ENCODE peak calls at places on chromosomes 5 and 9, in six cellular contexts. M is HepG2, S is testis, I is gastrocnemius medialis, H is body of pancreas, T is endothelial cell of umbilical vein. L is an unnamed sample.

GRCh38 chr9:81083821-81084512 is 605.4 kb downstream of the TLE1 start:
- DNase-seq in M (no peak), S (no peak), I (no peak), H (no peak), T (peak), L (no peak)

GRCh38 chr5:99901972-99902371 is 633.2 kb upstream of the FAM174A start:
- DNase-seq in M (no peak), S (no peak), I (no peak), H (no peak), T (peak), L (no peak)

GRCh38 chr5:157290981-157291711 is 25.2 kb downstream of the CYFIP2 start:
- DNase-seq in M (peak), S (no peak), I (no peak), H (peak), T (no peak), L (no peak)

GRCh38 chr5:158590936-158591863 is 508.5 kb downstream of the EBF1 start:
- DNase-seq in M (no peak), S (no peak), I (no peak), H (no peak), T (no peak), L (peak)

GRCh38 chr5:139388198-139388821 is 1.4 kb downstream of the MZB1 start:
- DNase-seq in M (peak), S (peak), I (peak), H (peak), T (peak), L (no peak)

GRCh38 chr5:1853531-1853930 is 29.2 kb downstream of the IRX4 start:
- DNase-seq in M (no peak), S (no peak), I (no peak), H (no peak), T (no peak), L (no peak)

GRCh38 chr5:375921-376871 is 54.7 kb downstream of the AHRR start:
- DNase-seq in M (no peak), S (peak), I (no peak), H (no peak), T (no peak), L (peak)

GRCh38 chr9:29044959-29045358 is 1471.7 kb upstream of the C9orf72 start:
- DNase-seq in M (peak), S (no peak), I (no peak), H (no peak), T (no peak), L (no peak)

GRCh38 chr9:34457266-34458012 is 931 bp downstream of the FAM219A start:
- DNase-seq in M (no peak), S (peak), I (peak), H (peak), T (peak), L (peak)

GRCh38 chr5:53262348-53262970 is 152.9 kb upstream of the MOCS2 start:
- DNase-seq in M (peak), S (peak), I (no peak), H (peak), T (peak), L (no peak)

GRCh38 chr5:157342822-157343402 is 77.0 kb downstream of the CYFIP2 start:
- DNase-seq in M (peak), S (peak), I (no peak), H (peak), T (peak), L (no peak)

GRCh38 chr5:69234457-69235268 is at the start of gene CDK7:
- DNase-seq in M (peak), S (peak), I (peak), H (peak), T (peak), L (peak)

GRCh38 chr5:69242215-69242927 is 7.7 kb downstream of the CDK7 start:
- DNase-seq in M (no peak), S (no peak), I (no peak), H (no peak), T (no peak), L (no peak)

GRCh38 chr5:69237877-69238276 is 3.2 kb downstream of the CDK7 start:
- DNase-seq in M (no peak), S (no peak), I (no peak), H (no peak), T (no peak), L (no peak)

DNA sequence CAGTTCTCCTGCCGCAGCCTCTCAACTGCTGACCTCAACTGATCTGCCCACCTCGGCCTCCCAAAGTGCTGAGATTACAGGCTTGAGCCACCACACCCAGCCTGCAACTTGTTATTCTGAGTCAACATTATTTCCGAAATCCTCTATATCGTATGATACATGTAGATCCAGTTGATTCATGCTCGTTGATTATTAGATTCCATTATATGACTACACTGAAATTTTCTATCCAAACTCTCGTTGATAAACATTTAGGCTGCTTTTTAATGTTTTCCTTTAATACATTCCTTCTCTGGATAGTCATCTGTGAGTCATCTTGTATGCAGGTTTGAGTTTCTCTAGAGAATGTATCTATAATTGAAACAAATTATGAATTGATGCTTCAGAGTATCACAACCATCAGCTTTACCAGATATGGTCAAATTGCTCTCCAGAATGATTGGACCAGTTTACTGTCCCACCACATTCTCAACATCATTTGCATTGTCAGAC is 4.1 kb downstream of the CDK7 start:
- DNase-seq in M (no peak), S (no peak), I (no peak), H (no peak), T (peak), L (no peak)
- H3K27ac ChIP-seq in M (no peak), S (no peak), I (no peak), H (no peak), T (peak), L (no peak)

DNA sequence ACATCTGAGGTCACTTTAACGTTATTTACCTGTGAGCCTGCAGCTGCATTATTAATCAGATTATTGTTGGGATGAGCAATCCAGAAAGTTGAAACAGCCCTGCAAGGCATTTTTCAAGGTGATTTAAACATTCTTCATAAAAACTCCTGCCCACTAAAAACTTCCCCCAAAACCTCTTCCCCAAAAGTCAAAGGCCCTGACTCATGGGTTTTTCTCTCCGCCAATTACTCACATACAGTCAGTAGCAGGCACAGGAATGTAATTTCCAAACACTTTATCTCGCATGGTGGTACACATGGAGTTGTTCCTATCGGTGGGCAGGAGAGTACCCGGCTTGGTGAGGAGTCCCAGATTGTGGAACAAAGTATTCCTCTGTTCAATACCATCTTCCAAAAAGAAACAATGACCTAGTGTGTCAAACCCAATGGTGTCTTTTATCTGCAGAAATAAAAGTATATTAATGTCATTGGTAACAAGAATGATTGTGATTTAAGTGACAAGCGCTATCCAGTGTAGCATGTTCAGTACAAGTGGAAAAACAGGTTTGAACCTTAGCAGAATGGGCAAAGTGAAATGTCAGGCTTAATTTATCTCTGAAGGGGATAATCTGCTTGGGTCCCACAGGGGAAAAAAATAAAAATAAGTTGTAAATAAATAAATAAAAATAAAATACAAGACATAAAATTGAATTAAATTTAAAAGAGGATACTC is 38.3 kb downstream of the CEMIP2 start:
- DNase-seq in M (no peak), S (no peak), I (no peak), H (no peak), T (no peak), L (no peak)
- TF ChIP-seq POLR2A in M (no peak), S (no peak), I (no peak), H (no peak), T (no peak), L (no peak)

GRCh38 chr9:136729926-136730325 is 12.8 kb downstream of the LCN10 start:
- DNase-seq in M (no peak), S (no peak), I (no peak), H (no peak), T (no peak), L (no peak)

GRCh38 chr9:136729144-136729543 is 13.6 kb downstream of the LCN10 start:
- DNase-seq in M (no peak), S (no peak), I (no peak), H (no peak), T (no peak), L (no peak)

GRCh38 chr9:136728080-136728547 is 14.6 kb downstream of the LCN10 start:
- DNase-seq in M (peak), S (peak), I (peak), H (peak), T (peak), L (peak)

GRCh38 chr9:136726631-136727191 is 14.3 kb downstream of the DIPK1B start:
- DNase-seq in M (peak), S (no peak), I (no peak), H (no peak), T (peak), L (no peak)

DNA sequence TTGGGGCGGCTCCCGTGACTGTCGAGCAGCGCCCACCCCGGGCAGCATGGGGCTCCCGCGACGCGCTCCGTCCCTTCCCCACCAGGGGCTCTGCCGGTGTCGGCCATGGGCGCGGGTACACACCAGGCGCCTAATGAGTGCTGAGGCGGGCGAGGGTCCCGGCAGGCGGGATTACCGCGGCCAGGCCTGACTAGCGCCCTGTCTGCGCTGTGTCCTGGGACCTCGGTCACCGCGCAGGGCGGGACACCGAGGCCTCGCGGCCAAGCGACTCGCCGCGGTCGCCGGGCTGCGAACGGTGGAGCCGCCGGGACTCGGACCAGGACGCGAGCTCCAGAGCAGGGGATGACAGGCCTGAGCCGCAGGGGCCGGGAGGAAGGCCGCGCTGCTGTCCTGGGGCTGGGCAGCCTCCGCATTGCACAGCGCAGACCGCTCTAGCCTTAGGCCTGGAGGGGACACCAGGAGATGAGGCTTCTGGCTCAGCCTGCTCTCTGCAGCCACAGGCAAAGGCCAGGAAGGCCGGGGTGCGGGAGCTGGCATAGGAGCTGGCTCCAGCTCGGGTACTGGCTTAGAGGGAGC is 14.1 kb downstream of the LCN10 start:
- DNase-seq in M (no peak), S (peak), I (no peak), H (no peak), T (peak), L (no peak)
- H3K27ac ChIP-seq in M (peak), S (peak), I (peak), H (no peak), T (peak), L (peak)

GRCh38 chr5:179862296-179862695 is 3.7 kb upstream of the MRNIP start:
- DNase-seq in M (no peak), S (no peak), I (no peak), H (no peak), T (no peak), L (no peak)

GRCh38 chr5:179860301-179860700 is 1.7 kb upstream of the MRNIP start:
- DNase-seq in M (no peak), S (no peak), I (no peak), H (no peak), T (no peak), L (no peak)

GRCh38 chr5:179862891-179863290 is 4.3 kb upstream of the MRNIP start:
- DNase-seq in M (no peak), S (no peak), I (no peak), H (no peak), T (no peak), L (no peak)

GRCh38 chr5:179858241-179858585 is 404 bp downstream of the MRNIP start:
- DNase-seq in M (peak), S (peak), I (no peak), H (peak), T (no peak), L (no peak)

DNA sequence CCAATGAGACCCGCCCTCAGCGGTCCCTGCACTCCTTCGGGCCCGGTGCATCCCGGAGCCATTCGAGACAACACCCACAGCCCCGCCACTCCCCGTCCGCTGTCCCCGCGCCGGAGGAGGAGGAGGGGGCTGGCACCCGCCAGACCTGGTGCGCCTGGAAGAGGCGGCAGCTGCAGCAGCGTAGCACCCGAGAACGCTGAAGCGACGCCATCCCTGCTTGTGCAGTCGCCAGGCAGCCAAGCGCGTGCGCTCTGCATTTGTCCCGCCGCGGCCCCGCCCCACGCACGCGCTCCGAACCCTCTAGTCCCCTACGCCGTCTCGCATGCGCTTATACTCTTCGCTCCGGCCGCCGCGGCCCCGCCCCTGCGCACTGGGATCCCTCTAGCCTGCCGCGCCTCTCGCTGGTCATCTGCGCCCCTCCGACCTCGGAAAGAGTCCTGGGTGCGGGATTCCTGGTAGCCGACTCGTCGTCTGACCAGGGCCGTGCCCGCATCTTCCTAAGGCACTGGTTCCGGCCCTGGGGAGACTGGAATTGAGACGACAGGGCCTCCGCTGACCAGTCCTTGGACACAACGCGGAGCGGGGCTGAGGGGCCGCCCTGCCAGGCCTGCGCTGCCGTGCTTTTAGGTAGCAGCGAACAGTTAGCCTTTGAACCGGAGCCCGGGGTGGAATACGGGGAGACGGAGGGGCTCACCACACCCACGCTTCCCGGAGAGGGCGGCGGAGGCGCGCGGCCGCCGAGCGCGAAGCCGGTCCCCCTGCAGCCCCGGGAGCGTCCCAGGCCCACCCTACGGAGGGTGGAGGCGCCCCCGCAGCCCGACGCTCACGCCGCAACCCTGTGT is at the start of gene MRNIP:
- DNase-seq in M (peak), S (peak), I (peak), H (peak), T (peak), L (peak)
- TF ChIP-seq POLR2A in M (peak), S (peak), I (peak), H (peak), T (peak), L (peak)

GRCh38 chr5:89353837-89354551 is 471.0 kb upstream of the MEF2C start:
- DNase-seq in M (no peak), S (no peak), I (no peak), H (no peak), T (no peak), L (no peak)

GRCh38 chr5:89346573-89346972 is 463.6 kb upstream of the MEF2C start:
- DNase-seq in M (no peak), S (no peak), I (no peak), H (no peak), T (no peak), L (no peak)

GRCh38 chr5:89351975-89352374 is 469.0 kb upstream of the MEF2C start:
- DNase-seq in M (no peak), S (no peak), I (no peak), H (no peak), T (no peak), L (no peak)

GRCh38 chr5:89351232-89351631 is 468.2 kb upstream of the MEF2C start:
- DNase-seq in M (no peak), S (no peak), I (no peak), H (no peak), T (no peak), L (no peak)

GRCh38 chr5:89350684-89351083 is 467.7 kb upstream of the MEF2C start:
- DNase-seq in M (no peak), S (no peak), I (no peak), H (no peak), T (no peak), L (no peak)
- H3K27ac ChIP-seq in M (no peak), S (no peak), I (no peak), H (no peak), T (no peak), L (no peak)

GRCh38 chr5:146446861-146447733 is at the start of gene TCERG1:
- DNase-seq in M (peak), S (peak), I (peak), H (peak), T (peak), L (peak)
- TF ChIP-seq POLR2A in M (peak), S (no peak), I (peak), H (peak), T (peak), L (no peak)

GRCh38 chr9:12069366-12069765 is 623.8 kb upstream of the TYRP1 start:
- DNase-seq in M (no peak), S (no peak), I (no peak), H (no peak), T (no peak), L (no peak)
- H3K27ac ChIP-seq in M (no peak), S (no peak), I (no peak), H (no peak), T (no peak), L (no peak)

DNA sequence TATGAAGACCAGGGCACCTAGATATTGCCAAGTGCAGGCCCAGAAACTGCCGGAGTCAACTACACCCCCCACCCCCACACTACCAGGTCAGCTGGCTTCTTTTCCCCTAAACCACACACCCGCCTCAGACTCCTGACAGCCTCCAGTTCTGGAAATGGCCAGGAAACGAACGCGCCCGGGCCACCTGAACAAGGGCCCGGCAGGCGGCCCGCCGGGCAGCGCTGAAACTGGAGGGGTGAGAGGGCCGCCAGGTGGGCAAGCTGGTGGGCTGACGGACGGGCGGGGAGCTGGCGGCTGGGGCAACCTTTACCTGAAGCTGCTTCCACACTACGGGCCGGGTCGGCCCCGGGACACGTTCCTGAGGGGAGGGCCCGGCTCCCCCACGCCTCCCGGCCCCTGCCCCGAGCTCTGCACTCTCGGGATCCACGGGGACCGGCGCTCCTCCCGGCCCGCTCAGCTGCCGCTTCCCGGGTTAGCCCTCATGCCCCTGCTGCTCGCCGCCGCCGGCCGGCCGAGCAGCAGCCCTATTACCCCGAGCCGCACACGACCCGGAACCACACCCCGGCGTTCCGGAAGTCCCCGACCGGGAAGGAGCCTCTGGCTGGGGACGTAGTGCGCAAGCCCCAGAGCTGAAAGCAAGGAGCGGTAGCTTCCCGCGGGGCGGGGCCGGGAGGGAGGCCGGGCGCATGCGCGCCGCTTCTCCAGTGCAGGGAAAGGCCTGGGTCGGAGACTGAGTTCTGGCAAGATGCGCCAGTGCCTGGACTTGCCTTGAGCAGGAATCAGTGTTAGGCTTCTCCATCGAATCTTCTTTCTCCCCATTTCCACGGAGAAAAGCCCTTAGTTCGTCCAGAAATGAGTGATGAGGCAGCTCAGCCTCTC is at the start of gene MAPKAP1:
- DNase-seq in M (peak), S (peak), I (peak), H (peak), T (peak), L (peak)
- TF ChIP-seq POLR2A in M (peak), S (no peak), I (peak), H (peak), T (peak), L (peak)

DNA sequence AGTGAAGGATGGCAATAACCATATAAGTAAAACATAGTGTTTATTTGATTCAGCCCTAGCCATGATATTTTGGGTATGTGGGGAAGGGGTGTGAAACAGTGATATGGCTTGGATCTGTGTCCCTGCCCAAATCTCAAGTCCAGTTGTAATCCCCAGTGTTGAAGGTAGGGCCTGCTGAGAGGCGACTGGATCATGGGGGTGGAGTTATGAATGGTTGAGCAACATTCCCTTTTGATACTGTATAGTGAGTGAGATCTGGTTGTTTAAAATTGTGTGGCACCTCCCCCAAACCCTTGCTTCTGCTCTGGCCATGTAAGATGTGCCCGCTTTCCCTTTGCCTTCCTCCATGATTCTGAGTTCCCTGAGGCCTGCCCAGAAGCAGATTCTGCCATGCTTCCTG is 1804.6 kb downstream of the MAT2B start:
- DNase-seq in M (no peak), S (no peak), I (no peak), H (no peak), T (no peak), L (no peak)
- H3K27ac ChIP-seq in M (no peak), S (no peak), I (no peak), H (no peak), T (no peak), L (no peak)